ENCODE peak calls at places on chromosome 13, in six cellular contexts. Z is HepG2, L is K562, C is H1, H is GM12891, F is GM12878. I is an unnamed sample.

GRCh38 chr13:102805680-102806079 is 6.8 kb downstream of the BIVM start:
- DNase-seq in H (no peak), Z (no peak), F (no peak), C (no peak), L (no peak), I (no peak)

GRCh38 chr13:109877809-109878208 is 91.4 kb upstream of the IRS2 start:
- DNase-seq in C (no peak), L (no peak), Z (no peak), H (no peak), F (no peak), I (no peak)

GRCh38 chr13:25920277-25920676 is 131.5 kb downstream of the SHISA2 start:
- DNase-seq in C (no peak), H (no peak), L (no peak), Z (no peak), F (no peak), I (no peak)

GRCh38 chr13:85665286-85665685 is 133.9 kb downstream of the SLITRK6 start:
- DNase-seq in F (no peak), H (no peak), C (no peak), L (no peak), Z (no peak), I (no peak)

GRCh38 chr13:87344176-87344575 is 327.0 kb upstream of the SLITRK5 start:
- DNase-seq in Z (no peak), L (no peak), C (no peak), F (no peak), H (no peak), I (no peak)

GRCh38 chr13:30618186-30618937 is 642 bp downstream of the USPL1 start:
- DNase-seq in C (no peak), Z (peak), L (peak), H (no peak), F (no peak), I (no peak)

GRCh38 chr13:102310691-102311432 is 91.0 kb downstream of the FGF14 start:
- DNase-seq in Z (no peak), L (no peak), C (no peak), F (no peak), H (no peak), I (no peak)

GRCh38 chr13:110326263-110326904 is 19.3 kb downstream of the COL4A2 start:
- DNase-seq in Z (no peak), C (no peak), L (no peak), H (no peak), F (no peak), I (no peak)

GRCh38 chr13:66635526-66635925 is 594.6 kb downstream of the PCDH9 start:
- DNase-seq in L (no peak), C (no peak), F (no peak), H (no peak), Z (no peak), I (no peak)

GRCh38 chr13:111407381-111408131 is 87.1 kb downstream of the TEX29 start:
- DNase-seq in H (no peak), L (no peak), Z (peak), C (no peak), F (no peak), I (no peak)

GRCh38 chr13:27274631-27275030 is 4.0 kb downstream of the RASL11A start:
- DNase-seq in Z (no peak), C (no peak), L (no peak), H (no peak), F (no peak), I (no peak)

GRCh38 chr13:40875048-40875447 is 85.6 kb downstream of the SLC25A15 start:
- DNase-seq in L (no peak), C (no peak), Z (no peak), F (no peak), H (no peak), I (no peak)

GRCh38 chr13:26589754-26590153 is 32.3 kb downstream of the WASF3 start:
- DNase-seq in Z (no peak), C (no peak), L (no peak), F (no peak), H (no peak), I (no peak)

GRCh38 chr13:27967736-27968315 is 1.3 kb downstream of the CDX2 start:
- DNase-seq in C (no peak), L (no peak), F (no peak), H (no peak), Z (no peak), I (no peak)

GRCh38 chr13:88097541-88097940 is 426.4 kb downstream of the SLITRK5 start:
- DNase-seq in H (no peak), C (no peak), Z (no peak), L (no peak), F (no peak), I (no peak)

GRCh38 chr13:76884571-76885202 is 1.5 kb downstream of the KCTD12 start:
- DNase-seq in L (peak), F (no peak), C (no peak), Z (no peak), H (no peak), I (no peak)

GRCh38 chr13:53953205-53953604 is 924.6 kb downstream of the OLFM4 start:
- DNase-seq in Z (no peak), C (no peak), F (no peak), H (no peak), L (no peak), I (no peak)

GRCh38 chr13:22773475-22773874 is 407.3 kb upstream of the SGCG start:
- DNase-seq in F (no peak), Z (no peak), C (no peak), L (no peak), H (no peak), I (no peak)

GRCh38 chr13:50589139-50589538 is 254.4 kb downstream of the DLEU7 start:
- DNase-seq in C (no peak), H (no peak), Z (no peak), L (no peak), F (no peak), I (no peak)

GRCh38 chr13:90217275-90217674 is 1130.2 kb upstream of the MIR17HG start:
- DNase-seq in H (no peak), L (no peak), Z (no peak), C (no peak), F (no peak), I (no peak)

GRCh38 chr13:113591750-113592149 is 7.2 kb downstream of the TFDP1 start:
- DNase-seq in Z (no peak), C (peak), F (no peak), H (no peak), L (no peak), I (no peak)
- TF ChIP-seq POLR2AphosphoS5 in Z (no peak), C (no peak), F (no peak), H (no peak), L (no peak), I (no peak)

GRCh38 chr13:98506343-98507059 is 70.4 kb downstream of the STK24 start:
- DNase-seq in C (no peak), H (no peak), Z (peak), F (no peak), L (no peak), I (no peak)

GRCh38 chr13:98504371-98504963 is 72.4 kb downstream of the STK24 start:
- DNase-seq in Z (no peak), F (peak), C (no peak), H (no peak), L (no peak), I (no peak)

GRCh38 chr13:98508280-98509074 is 68.4 kb downstream of the STK24 start:
- DNase-seq in Z (peak), L (no peak), C (no peak), F (no peak), H (no peak), I (no peak)

GRCh38 chr13:98509271-98510155 is 67.4 kb downstream of the STK24 start:
- DNase-seq in F (peak), Z (peak), C (no peak), L (peak), H (no peak), I (no peak)

GRCh38 chr13:98507060-98507797 is 69.7 kb downstream of the STK24 start:
- DNase-seq in F (no peak), L (peak), Z (peak), H (no peak), C (no peak), I (no peak)
- TF ChIP-seq TAF1 in F (no peak), L (no peak), Z (no peak), H (no peak), C (no peak), I (no peak)

DNA sequence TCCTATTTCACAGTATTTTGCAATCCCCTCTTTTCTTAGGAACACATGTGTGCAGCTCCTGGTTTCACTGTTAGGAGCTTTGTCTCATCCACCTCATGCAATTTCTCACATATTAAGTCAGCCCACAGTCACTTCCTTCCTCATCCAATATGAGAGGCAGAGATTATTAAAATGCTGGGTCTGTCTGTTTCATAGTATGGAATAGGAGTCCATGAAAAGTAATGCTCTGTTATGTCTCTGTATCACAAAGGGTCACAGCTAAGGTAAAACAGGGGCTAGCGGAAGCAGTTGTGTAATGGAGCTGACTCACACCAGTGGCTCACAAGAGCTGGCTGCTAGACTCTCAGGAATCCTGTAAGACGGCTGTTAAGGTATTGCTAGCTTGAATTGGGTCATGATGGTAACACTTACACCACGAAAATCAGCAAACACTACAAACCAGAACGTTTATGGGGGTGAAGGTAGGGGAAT is 216.5 kb downstream of the EFNB2 start:
- DNase-seq in H (no peak), L (no peak), Z (no peak), F (no peak), C (no peak), I (no peak)
- TF ChIP-seq POLR2A in H (no peak), L (no peak), Z (no peak), F (no peak), C (no peak), I (no peak)

GRCh38 chr13:42453091-42453645 is 120.8 kb upstream of the TNFSF11 start:
- DNase-seq in F (no peak), L (no peak), H (no peak), Z (no peak), C (no peak), I (no peak)

GRCh38 chr13:42454749-42455148 is 119.2 kb upstream of the TNFSF11 start:
- DNase-seq in F (no peak), Z (no peak), L (no peak), C (no peak), H (no peak), I (no peak)

GRCh38 chr13:42458193-42458592 is 115.8 kb upstream of the TNFSF11 start:
- DNase-seq in L (no peak), C (no peak), H (no peak), F (no peak), Z (no peak), I (no peak)
- TF ChIP-seq POLR2AphosphoS5 in L (no peak), C (no peak), H (no peak), F (no peak), Z (no peak), I (no peak)

GRCh38 chr13:112873851-112874750 is 94.9 kb upstream of the MCF2L start:
- DNase-seq in H (peak), Z (peak), L (peak), C (peak), F (no peak), I (peak)
- TF ChIP-seq TAF1 in H (no peak), Z (no peak), L (no peak), C (no peak), F (no peak), I (no peak)

DNA sequence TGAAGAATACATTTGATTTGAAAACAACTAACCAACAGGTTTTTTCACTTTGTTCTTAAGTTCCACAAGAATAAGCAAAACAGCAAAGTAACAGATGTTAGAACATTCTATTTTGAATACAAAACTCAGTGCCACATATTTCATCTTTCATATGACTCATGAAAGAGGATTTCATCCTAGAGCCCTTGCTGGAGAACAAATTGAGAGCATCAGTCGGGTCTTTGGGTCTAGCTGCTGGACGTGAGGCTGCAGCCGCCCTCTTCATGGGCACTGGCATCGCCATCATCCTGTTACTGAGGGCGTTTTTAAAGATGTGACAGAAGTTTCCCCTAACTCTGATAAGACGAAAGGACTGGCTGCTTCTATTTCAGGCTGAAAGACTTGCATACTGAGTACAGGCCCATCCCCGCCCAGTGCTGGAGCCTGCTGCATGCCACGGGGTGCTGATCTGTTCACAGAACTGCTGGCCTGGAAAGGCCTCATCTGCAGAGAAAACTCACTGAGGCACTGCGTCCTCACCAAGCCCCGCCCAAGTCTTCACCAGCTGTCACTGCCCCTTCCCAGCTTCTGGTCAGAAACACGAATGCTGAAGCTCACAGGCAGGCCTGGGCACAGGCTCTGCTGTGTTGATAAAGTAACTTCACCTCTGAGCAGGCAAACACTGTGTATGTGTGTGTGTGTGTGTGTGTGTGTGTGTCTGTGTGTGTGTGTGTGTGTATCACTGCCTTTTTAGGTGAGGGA is 101.4 kb downstream of the TUBGCP3 start:
- DNase-seq in L (no peak), F (no peak), C (peak), Z (no peak), H (no peak), I (no peak)
- TF ChIP-seq POLR2A in L (no peak), F (no peak), C (no peak), Z (no peak), H (no peak), I (no peak)

GRCh38 chr13:44223785-44224432 is 149.7 kb upstream of the SERP2 start:
- DNase-seq in C (no peak), Z (no peak), F (no peak), L (no peak), H (no peak), I (no peak)

GRCh38 chr13:44220948-44221347 is 152.7 kb upstream of the SERP2 start:
- DNase-seq in L (no peak), H (no peak), Z (no peak), C (no peak), F (no peak), I (no peak)

GRCh38 chr13:44221657-44222056 is 152.0 kb upstream of the SERP2 start:
- DNase-seq in H (no peak), L (no peak), F (no peak), Z (no peak), C (no peak), I (no peak)

GRCh38 chr13:44219808-44220544 is 153.6 kb upstream of the SERP2 start:
- DNase-seq in L (no peak), C (no peak), H (no peak), Z (no peak), F (no peak), I (no peak)

DNA sequence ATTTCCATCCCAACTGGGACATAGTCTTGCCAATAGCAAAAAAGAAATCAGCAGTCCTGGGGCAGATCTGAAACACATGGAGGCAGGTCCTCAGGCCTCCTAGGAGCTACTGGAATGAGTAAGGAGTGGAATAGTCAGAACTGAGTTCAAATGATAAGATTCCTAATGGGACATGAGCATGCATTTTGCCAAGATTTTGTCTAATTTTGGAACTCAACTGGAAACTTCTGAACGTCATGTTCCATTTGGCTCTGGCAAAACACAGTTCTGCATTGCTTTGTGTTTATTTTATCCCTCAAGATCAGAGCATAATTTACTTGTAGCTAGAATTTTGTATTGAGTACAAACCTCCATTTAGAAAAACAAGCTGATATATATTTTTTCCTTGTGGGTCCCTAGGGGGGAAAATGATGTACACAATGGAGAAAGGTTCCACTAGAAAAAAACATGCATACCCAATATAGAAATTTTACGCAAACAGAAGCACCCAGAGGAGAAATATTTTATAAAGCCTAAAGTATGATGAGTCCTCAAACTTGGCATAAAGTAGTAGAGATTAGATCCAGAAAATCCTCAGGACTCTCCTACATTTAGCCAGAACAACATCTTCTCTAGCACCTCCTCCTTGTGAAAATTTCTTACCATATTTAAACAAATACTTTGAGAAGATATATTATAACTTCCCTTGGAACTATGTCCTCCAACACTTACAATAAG is 149.0 kb upstream of the SERP2 start:
- DNase-seq in Z (no peak), L (no peak), H (no peak), C (no peak), F (no peak), I (no peak)
- TF ChIP-seq POLR2AphosphoS5 in Z (no peak), L (no peak), H (no peak), C (no peak), F (no peak), I (no peak)

DNA sequence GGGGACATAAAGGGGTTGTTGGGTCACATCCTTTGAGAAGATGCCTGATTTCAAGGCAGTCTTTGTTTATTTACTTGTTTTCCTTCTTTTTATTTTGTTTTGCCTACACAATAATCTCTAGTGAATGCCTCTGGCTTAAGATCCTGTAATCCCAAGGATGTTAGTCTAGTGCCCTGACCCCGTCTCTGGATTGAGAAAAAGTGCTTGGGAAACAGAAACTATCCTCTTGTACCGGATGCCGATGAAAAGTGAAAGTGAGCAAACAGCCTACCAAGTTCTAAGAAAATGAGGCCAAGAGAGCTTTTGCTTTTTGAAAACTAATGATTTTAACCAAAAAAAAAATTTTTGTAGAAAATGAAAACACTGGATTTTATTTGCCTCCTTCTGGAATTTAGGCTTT is 42.1 kb upstream of the C1QTNF9 start:
- DNase-seq in L (no peak), C (no peak), F (peak), H (no peak), Z (no peak), I (no peak)
- TF ChIP-seq TAF1 in L (no peak), C (no peak), F (no peak), H (no peak), Z (no peak), I (no peak)